ENCODE peak calls at places on chromosomes 7 and 10, in nine cellular contexts. One of them, this sample, is unnamed.

GRCh38 chr10:72783290-72783689 is 91.3 kb downstream of the MCU start:
- DNase-seq in kidney: no peak
- DNase-seq in effector memory CD4-positive, alpha-beta T cell: no peak
- DNase-seq in CD8-positive, alpha-beta memory T cell: no peak
- DNase-seq in breast epithelium: no peak
- DNase-seq in CD4-positive, alpha-beta memory T cell: no peak
- DNase-seq in psoas muscle: no peak
- DNase-seq in PC-9: peak; percentile 60
- DNase-seq in cardiac muscle cell: no peak
- DNase-seq in this sample: no peak

GRCh38 chr10:118594392-118595063 is 920 bp downstream of the PRLHR start:
- DNase-seq in effector memory CD4-positive, alpha-beta T cell: peak; percentile 9
- DNase-seq in cardiac muscle cell: peak; percentile 92
- DNase-seq in breast epithelium: no peak
- DNase-seq in CD8-positive, alpha-beta memory T cell: no peak
- DNase-seq in CD4-positive, alpha-beta memory T cell: peak; percentile 30
- DNase-seq in kidney: peak; percentile 72
- DNase-seq in PC-9: no peak
- DNase-seq in psoas muscle: peak; percentile 51
- DNase-seq in this sample: peak; percentile 63

GRCh38 chr10:89203237-89203636 is 3.9 kb downstream of the CH25H start:
- DNase-seq in breast epithelium: no peak
- DNase-seq in psoas muscle: no peak
- DNase-seq in CD8-positive, alpha-beta memory T cell: no peak
- DNase-seq in kidney: no peak
- DNase-seq in cardiac muscle cell: no peak
- DNase-seq in effector memory CD4-positive, alpha-beta T cell: no peak
- DNase-seq in CD4-positive, alpha-beta memory T cell: no peak
- DNase-seq in PC-9: no peak
- DNase-seq in this sample: no peak

GRCh38 chr7:101519324-101520017 is 109.6 kb downstream of the MYL10 start:
- DNase-seq in breast epithelium: no peak
- DNase-seq in effector memory CD4-positive, alpha-beta T cell: no peak
- DNase-seq in psoas muscle: no peak
- DNase-seq in cardiac muscle cell: no peak
- DNase-seq in CD8-positive, alpha-beta memory T cell: no peak
- DNase-seq in CD4-positive, alpha-beta memory T cell: no peak
- DNase-seq in kidney: no peak
- DNase-seq in PC-9: no peak
- DNase-seq in this sample: no peak

GRCh38 chr7:46581276-46581675 is 660.2 kb upstream of the IGFBP3 start:
- DNase-seq in CD4-positive, alpha-beta memory T cell: no peak
- DNase-seq in cardiac muscle cell: no peak
- DNase-seq in kidney: no peak
- DNase-seq in breast epithelium: no peak
- DNase-seq in effector memory CD4-positive, alpha-beta T cell: no peak
- DNase-seq in psoas muscle: no peak
- DNase-seq in PC-9: no peak
- DNase-seq in CD8-positive, alpha-beta memory T cell: no peak
- DNase-seq in this sample: no peak

GRCh38 chr10:79490400-79491081 is 21.8 kb upstream of the EIF5AL1 start:
- DNase-seq in CD4-positive, alpha-beta memory T cell: no peak
- DNase-seq in breast epithelium: no peak
- DNase-seq in kidney: peak; percentile 80
- DNase-seq in CD8-positive, alpha-beta memory T cell: no peak
- DNase-seq in PC-9: no peak
- DNase-seq in cardiac muscle cell: peak; percentile 75
- DNase-seq in effector memory CD4-positive, alpha-beta T cell: no peak
- DNase-seq in psoas muscle: peak; percentile 30
- DNase-seq in this sample: no peak

GRCh38 chr10:120891367-120891766 is 40.2 kb downstream of the WDR11 start:
- DNase-seq in CD8-positive, alpha-beta memory T cell: no peak
- DNase-seq in PC-9: no peak
- DNase-seq in psoas muscle: no peak
- DNase-seq in cardiac muscle cell: no peak
- DNase-seq in CD4-positive, alpha-beta memory T cell: no peak
- DNase-seq in effector memory CD4-positive, alpha-beta T cell: no peak
- DNase-seq in breast epithelium: no peak
- DNase-seq in kidney: no peak
- DNase-seq in this sample: no peak

GRCh38 chr10:103776878-103777591 is 78.3 kb downstream of the SH3PXD2A start:
- DNase-seq in cardiac muscle cell: no peak
- DNase-seq in PC-9: no peak
- DNase-seq in CD8-positive, alpha-beta memory T cell: no peak
- DNase-seq in breast epithelium: no peak
- DNase-seq in kidney: no peak
- DNase-seq in psoas muscle: peak; percentile 79
- DNase-seq in CD4-positive, alpha-beta memory T cell: no peak
- DNase-seq in effector memory CD4-positive, alpha-beta T cell: no peak
- DNase-seq in this sample: no peak

GRCh38 chr10:126092806-126093205 is 196.4 kb downstream of the FANK1 start:
- DNase-seq in cardiac muscle cell: no peak
- DNase-seq in PC-9: no peak
- DNase-seq in effector memory CD4-positive, alpha-beta T cell: no peak
- DNase-seq in kidney: no peak
- DNase-seq in psoas muscle: no peak
- DNase-seq in breast epithelium: no peak
- DNase-seq in CD8-positive, alpha-beta memory T cell: no peak
- DNase-seq in CD4-positive, alpha-beta memory T cell: no peak
- DNase-seq in this sample: no peak

GRCh38 chr10:3404381-3404780 is 231.8 kb upstream of the PITRM1 start:
- DNase-seq in PC-9: no peak
- DNase-seq in CD8-positive, alpha-beta memory T cell: no peak
- DNase-seq in psoas muscle: no peak
- DNase-seq in cardiac muscle cell: no peak
- DNase-seq in effector memory CD4-positive, alpha-beta T cell: no peak
- DNase-seq in breast epithelium: no peak
- DNase-seq in CD4-positive, alpha-beta memory T cell: no peak
- DNase-seq in kidney: no peak
- DNase-seq in this sample: no peak

GRCh38 chr10:51986531-51986930 is 287.1 kb upstream of the CSTF2T start:
- DNase-seq in breast epithelium: no peak
- DNase-seq in PC-9: no peak
- DNase-seq in CD4-positive, alpha-beta memory T cell: no peak
- DNase-seq in psoas muscle: no peak
- DNase-seq in effector memory CD4-positive, alpha-beta T cell: no peak
- DNase-seq in kidney: no peak
- DNase-seq in CD8-positive, alpha-beta memory T cell: no peak
- DNase-seq in cardiac muscle cell: no peak
- DNase-seq in this sample: no peak

GRCh38 chr10:33900591-33900990 is 566.1 kb upstream of the NRP1 start:
- DNase-seq in kidney: no peak
- DNase-seq in cardiac muscle cell: no peak
- DNase-seq in psoas muscle: no peak
- DNase-seq in breast epithelium: no peak
- DNase-seq in PC-9: no peak
- DNase-seq in effector memory CD4-positive, alpha-beta T cell: no peak
- DNase-seq in CD4-positive, alpha-beta memory T cell: no peak
- DNase-seq in CD8-positive, alpha-beta memory T cell: no peak
- DNase-seq in this sample: no peak

GRCh38 chr7:155212301-155213015 is 85.2 kb upstream of the INSIG1 start:
- DNase-seq in CD8-positive, alpha-beta memory T cell: no peak
- DNase-seq in kidney: peak; percentile 53
- DNase-seq in effector memory CD4-positive, alpha-beta T cell: no peak
- DNase-seq in breast epithelium: no peak
- DNase-seq in PC-9: no peak
- DNase-seq in CD4-positive, alpha-beta memory T cell: no peak
- DNase-seq in cardiac muscle cell: no peak
- DNase-seq in psoas muscle: no peak
- DNase-seq in this sample: no peak

GRCh38 chr10:121455377-121455776 is 142.9 kb downstream of the FGFR2 start:
- DNase-seq in psoas muscle: no peak
- DNase-seq in CD4-positive, alpha-beta memory T cell: no peak
- DNase-seq in cardiac muscle cell: peak; percentile 39
- DNase-seq in PC-9: no peak
- DNase-seq in effector memory CD4-positive, alpha-beta T cell: no peak
- DNase-seq in kidney: no peak
- DNase-seq in CD8-positive, alpha-beta memory T cell: no peak
- DNase-seq in breast epithelium: no peak
- DNase-seq in this sample: no peak

GRCh38 chr10:33657154-33657900 is 322.9 kb upstream of the NRP1 start:
- DNase-seq in PC-9: no peak
- DNase-seq in effector memory CD4-positive, alpha-beta T cell: no peak
- DNase-seq in CD4-positive, alpha-beta memory T cell: no peak
- DNase-seq in cardiac muscle cell: peak; percentile 79
- DNase-seq in breast epithelium: no peak
- DNase-seq in kidney: no peak
- DNase-seq in psoas muscle: no peak
- DNase-seq in CD8-positive, alpha-beta memory T cell: no peak
- DNase-seq in this sample: no peak

DNA sequence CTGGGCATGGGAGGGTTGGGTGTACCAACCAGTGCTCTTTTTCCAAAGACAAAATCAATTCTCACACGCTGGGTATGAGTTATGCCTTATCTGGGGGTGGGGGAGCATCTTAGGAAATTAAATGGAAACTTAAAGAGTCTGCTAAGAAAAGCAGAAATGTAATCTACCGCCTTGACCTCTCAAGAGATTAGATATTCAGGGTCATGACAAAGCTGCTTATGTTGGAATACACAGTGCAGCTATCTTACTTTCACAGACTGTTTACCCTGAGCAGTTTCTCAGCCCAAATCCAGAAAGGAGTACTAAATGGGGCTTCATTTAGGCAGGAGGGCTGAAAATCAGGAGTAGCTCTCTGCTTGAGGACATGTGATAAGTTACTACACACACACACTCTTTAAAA is 2.6 kb downstream of the MEST start:
- DNase-seq in cardiac muscle cell: no peak
- DNase-seq in PC-9: no peak
- DNase-seq in psoas muscle: no peak
- DNase-seq in CD4-positive, alpha-beta memory T cell: no peak
- DNase-seq in CD8-positive, alpha-beta memory T cell: no peak
- DNase-seq in effector memory CD4-positive, alpha-beta T cell: no peak
- DNase-seq in kidney: no peak
- DNase-seq in breast epithelium: no peak
- DNase-seq in this sample: no peak
- H3K4me3 ChIP-seq in cardiac muscle cell: no peak overlapping the region
- H3K4me3 ChIP-seq in PC-9: no peak overlapping the region
- H3K4me3 ChIP-seq in psoas muscle: no peak overlapping the region
- H3K4me3 ChIP-seq in CD4-positive, alpha-beta memory T cell: no peak overlapping the region
- H3K4me3 ChIP-seq in CD8-positive, alpha-beta memory T cell: no peak overlapping the region
- H3K4me3 ChIP-seq in effector memory CD4-positive, alpha-beta T cell: no peak overlapping the region
- H3K4me3 ChIP-seq in kidney: no peak overlapping the region
- H3K4me3 ChIP-seq in breast epithelium: no peak overlapping the region
- H3K4me3 ChIP-seq in this sample: no peak overlapping the region

DNA sequence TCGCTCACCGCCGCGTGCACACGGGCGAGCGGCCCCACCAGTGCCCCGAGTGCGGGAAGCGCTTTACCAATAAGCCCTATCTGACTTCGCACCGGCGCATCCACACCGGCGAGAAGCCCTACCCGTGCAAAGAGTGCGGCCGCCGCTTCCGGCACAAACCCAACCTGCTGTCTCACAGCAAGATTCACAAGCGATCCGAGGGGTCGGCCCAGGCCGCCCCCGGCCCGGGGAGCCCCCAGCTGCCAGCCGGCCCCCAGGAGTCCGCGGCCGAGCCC is 3.3 kb downstream of the REPIN1 start:
- DNase-seq in effector memory CD4-positive, alpha-beta T cell: no peak
- DNase-seq in PC-9: no peak
- DNase-seq in breast epithelium: no peak
- DNase-seq in CD8-positive, alpha-beta memory T cell: no peak
- DNase-seq in psoas muscle: no peak
- DNase-seq in CD4-positive, alpha-beta memory T cell: no peak
- DNase-seq in cardiac muscle cell: no peak
- DNase-seq in kidney: no peak
- DNase-seq in this sample: no peak
- H3K36me3 ChIP-seq in effector memory CD4-positive, alpha-beta T cell: peaks cover 15% of the 10 kb centered on the region
- H3K36me3 ChIP-seq in PC-9: peaks cover 23% of the 10 kb centered on the region
- H3K36me3 ChIP-seq in breast epithelium: peaks cover 9% of the 10 kb centered on the region
- H3K36me3 ChIP-seq in CD8-positive, alpha-beta memory T cell: no peaks in the 10 kb centered on the region
- H3K36me3 ChIP-seq in psoas muscle: peaks cover 51% of the 10 kb centered on the region
- H3K36me3 ChIP-seq in CD4-positive, alpha-beta memory T cell: peaks cover 13% of the 10 kb centered on the region
- H3K36me3 ChIP-seq in cardiac muscle cell: peaks cover 16% of the 10 kb centered on the region
- H3K36me3 ChIP-seq in kidney: peaks cover 12% of the 10 kb centered on the region
- H3K36me3 ChIP-seq in this sample: peaks cover 6% of the 10 kb centered on the region

GRCh38 chr10:71715860-71716259 is 3.7 kb downstream of the C10orf105 start:
- DNase-seq in psoas muscle: no peak
- DNase-seq in PC-9: no peak
- DNase-seq in CD8-positive, alpha-beta memory T cell: no peak
- DNase-seq in cardiac muscle cell: no peak
- DNase-seq in CD4-positive, alpha-beta memory T cell: no peak
- DNase-seq in effector memory CD4-positive, alpha-beta T cell: no peak
- DNase-seq in kidney: no peak
- DNase-seq in breast epithelium: no peak
- DNase-seq in this sample: no peak

GRCh38 chr10:71716406-71716805 is 3.2 kb downstream of the C10orf105 start:
- DNase-seq in cardiac muscle cell: no peak
- DNase-seq in effector memory CD4-positive, alpha-beta T cell: no peak
- DNase-seq in CD4-positive, alpha-beta memory T cell: no peak
- DNase-seq in kidney: no peak
- DNase-seq in psoas muscle: no peak
- DNase-seq in PC-9: no peak
- DNase-seq in breast epithelium: no peak
- DNase-seq in CD8-positive, alpha-beta memory T cell: no peak
- DNase-seq in this sample: no peak

GRCh38 chr10:71714055-71714454 is 5.5 kb downstream of the C10orf105 start:
- DNase-seq in PC-9: no peak
- DNase-seq in psoas muscle: no peak
- DNase-seq in cardiac muscle cell: no peak
- DNase-seq in CD8-positive, alpha-beta memory T cell: no peak
- DNase-seq in effector memory CD4-positive, alpha-beta T cell: no peak
- DNase-seq in breast epithelium: no peak
- DNase-seq in CD4-positive, alpha-beta memory T cell: no peak
- DNase-seq in kidney: no peak
- DNase-seq in this sample: no peak

GRCh38 chr10:71714592-71714991 is 5.0 kb downstream of the C10orf105 start:
- DNase-seq in CD8-positive, alpha-beta memory T cell: no peak
- DNase-seq in kidney: no peak
- DNase-seq in CD4-positive, alpha-beta memory T cell: no peak
- DNase-seq in cardiac muscle cell: no peak
- DNase-seq in psoas muscle: no peak
- DNase-seq in PC-9: no peak
- DNase-seq in effector memory CD4-positive, alpha-beta T cell: no peak
- DNase-seq in breast epithelium: no peak
- DNase-seq in this sample: no peak

GRCh38 chr10:71715026-71715425 is 4.6 kb downstream of the C10orf105 start:
- DNase-seq in psoas muscle: no peak
- DNase-seq in CD8-positive, alpha-beta memory T cell: no peak
- DNase-seq in CD4-positive, alpha-beta memory T cell: no peak
- DNase-seq in breast epithelium: no peak
- DNase-seq in PC-9: no peak
- DNase-seq in cardiac muscle cell: no peak
- DNase-seq in kidney: no peak
- DNase-seq in effector memory CD4-positive, alpha-beta T cell: no peak
- DNase-seq in this sample: no peak
- H3K4me3 ChIP-seq in psoas muscle: no peak overlapping the region
- H3K4me3 ChIP-seq in CD8-positive, alpha-beta memory T cell: peak overlapping the region; percentile 16
- H3K4me3 ChIP-seq in CD4-positive, alpha-beta memory T cell: no peak overlapping the region
- H3K4me3 ChIP-seq in breast epithelium: no peak overlapping the region
- H3K4me3 ChIP-seq in PC-9: no peak overlapping the region
- H3K4me3 ChIP-seq in cardiac muscle cell: no peak overlapping the region
- H3K4me3 ChIP-seq in kidney: no peak overlapping the region
- H3K4me3 ChIP-seq in effector memory CD4-positive, alpha-beta T cell: peak overlapping the region; percentile 35
- H3K4me3 ChIP-seq in this sample: no peak overlapping the region

DNA sequence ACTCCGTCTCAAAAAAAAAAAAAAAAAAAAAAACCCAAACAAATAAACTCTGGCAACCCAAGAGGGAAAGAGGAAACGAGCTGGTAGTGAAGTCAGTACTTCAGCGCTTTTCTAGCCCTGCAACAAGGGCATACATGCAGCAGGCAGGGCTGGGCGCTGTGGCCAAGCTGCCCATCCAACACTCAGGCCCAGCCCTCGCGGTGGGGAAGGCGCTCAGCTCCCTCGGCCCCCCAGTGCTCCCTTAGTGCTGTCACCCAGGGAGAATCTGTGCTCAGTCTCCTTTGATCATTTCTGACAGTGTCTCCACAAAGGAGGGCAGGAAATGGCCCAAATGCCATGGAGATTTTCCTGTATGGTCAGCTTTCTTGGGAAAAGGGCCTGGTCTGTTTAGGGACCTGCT is 97.2 kb downstream of the SMURF1 start:
- DNase-seq in kidney: no peak
- DNase-seq in cardiac muscle cell: no peak
- DNase-seq in psoas muscle: no peak
- DNase-seq in PC-9: no peak
- DNase-seq in CD8-positive, alpha-beta memory T cell: no peak
- DNase-seq in breast epithelium: no peak
- DNase-seq in CD4-positive, alpha-beta memory T cell: no peak
- DNase-seq in effector memory CD4-positive, alpha-beta T cell: no peak
- DNase-seq in this sample: no peak
- H3K36me3 ChIP-seq in kidney: peaks cover 28% of the 10 kb centered on the region
- H3K36me3 ChIP-seq in cardiac muscle cell: peaks cover 71% of the 10 kb centered on the region
- H3K36me3 ChIP-seq in psoas muscle: peaks cover 92% of the 10 kb centered on the region
- H3K36me3 ChIP-seq in PC-9: peaks cover 62% of the 10 kb centered on the region
- H3K36me3 ChIP-seq in CD8-positive, alpha-beta memory T cell: peaks cover 41% of the 10 kb centered on the region
- H3K36me3 ChIP-seq in breast epithelium: peaks cover 8% of the 10 kb centered on the region
- H3K36me3 ChIP-seq in CD4-positive, alpha-beta memory T cell: peaks cover 43% of the 10 kb centered on the region
- H3K36me3 ChIP-seq in effector memory CD4-positive, alpha-beta T cell: peaks cover 79% of the 10 kb centered on the region
- H3K36me3 ChIP-seq in this sample: peaks cover 49% of the 10 kb centered on the region